ENCODE peak calls at places on chromosomes 11 and 22, in seven cellular contexts. X is cardiac muscle cell, Y is IMR-90, K is H1, G is H7, I is T-helper 22 cell, C is progenitor cell of endocrine pancreas. V is an unnamed sample.

GRCh38 chr11:121180183-121180582 is 79.1 kb downstream of the TECTA start:
- DNase-seq in C (no peak), K (no peak), X (no peak), G (no peak), I (no peak), Y (no peak), V (no peak)

GRCh38 chr11:113193894-113194293 is 120.5 kb upstream of the TTC12 start:
- DNase-seq in Y (no peak), G (no peak), K (no peak), C (no peak), I (no peak), X (no peak), V (no peak)

GRCh38 chr11:38718049-38718448 is 2120.0 kb upstream of the RAG2 start:
- DNase-seq in Y (no peak), K (no peak), I (no peak), G (no peak), X (peak), C (no peak), V (peak)

GRCh38 chr22:24157783-24158170 is 23.5 kb upstream of the SUSD2 start:
- DNase-seq in Y (no peak), C (no peak), I (no peak), X (no peak), K (no peak), G (no peak), V (no peak)

GRCh38 chr11:117020287-117020686 is 77.9 kb downstream of the SIK3 start:
- DNase-seq in C (no peak), X (no peak), Y (no peak), G (no peak), K (no peak), I (peak), V (no peak)

GRCh38 chr11:113781682-113782081 is 2.1 kb downstream of the CLDN25 start:
- DNase-seq in C (no peak), X (peak), I (no peak), G (peak), Y (no peak), K (no peak), V (peak)

GRCh38 chr22:45604239-45604711 is 67.4 kb upstream of the ATXN10 start:
- DNase-seq in K (no peak), C (no peak), G (no peak), Y (peak), I (no peak), X (no peak), V (no peak)

GRCh38 chr11:59669611-59670009 is 773 bp upstream of the PATL1 start:
- DNase-seq in G (no peak), K (peak), Y (peak), C (peak), X (no peak), I (no peak), V (peak)

GRCh38 chr11:134762248-134763029 is 350.4 kb upstream of the B3GAT1 start:
- DNase-seq in I (no peak), C (no peak), K (no peak), Y (peak), G (peak), X (no peak), V (peak)

GRCh38 chr11:70281114-70281729 is 10.7 kb downstream of the PPFIA1 start:
- DNase-seq in C (no peak), Y (peak), I (no peak), X (no peak), K (no peak), G (no peak), V (no peak)

GRCh38 chr11:64877390-64878222 is 815 bp downstream of the EHD1 start:
- DNase-seq in Y (no peak), G (no peak), X (no peak), K (no peak), I (no peak), C (no peak), V (no peak)

GRCh38 chr11:45606514-45607024 is 58.9 kb downstream of the CHST1 start:
- DNase-seq in I (no peak), C (no peak), G (peak), X (peak), K (peak), Y (no peak), V (peak)

GRCh38 chr22:31637375-31637937 is 24.6 kb downstream of the PISD start:
- DNase-seq in G (peak), Y (no peak), C (no peak), X (peak), I (no peak), K (no peak), V (peak)

GRCh38 chr11:111941963-111942362 is 4.8 kb downstream of the DIXDC1 start:
- DNase-seq in G (no peak), Y (no peak), X (no peak), I (no peak), K (no peak), C (no peak), V (no peak)

GRCh38 chr11:47270331-47271271 is 668 bp downstream of the MADD start:
- DNase-seq in K (peak), G (peak), C (no peak), Y (peak), I (peak), X (peak), V (peak)

GRCh38 chr11:118263694-118264567 is at the start of gene MPZL2:
- DNase-seq in K (peak), I (no peak), X (peak), Y (no peak), G (peak), C (peak), V (peak)

GRCh38 chr22:45429921-45430775 is 16.7 kb downstream of the RIBC2 start:
- DNase-seq in Y (no peak), G (peak), I (no peak), K (no peak), C (no peak), X (no peak), V (no peak)

GRCh38 chr11:77127969-77128691 is at the start of gene MYO7A:
- DNase-seq in K (peak), Y (peak), I (no peak), X (peak), C (peak), G (peak), V (peak)

GRCh38 chr22:45008853-45009751 is 703 bp downstream of the PHF21B start:
- DNase-seq in C (peak), I (no peak), K (no peak), X (peak), Y (no peak), G (peak), V (peak)

GRCh38 chr11:112786886-112787530 is 174.2 kb upstream of the NCAM1 start:
- DNase-seq in I (no peak), C (no peak), G (no peak), X (no peak), Y (no peak), K (no peak), V (no peak)

GRCh38 chr11:130908770-130909625 is 7.3 kb downstream of the SNX19 start:
- DNase-seq in Y (peak), C (no peak), I (no peak), X (no peak), G (no peak), K (no peak), V (no peak)

GRCh38 chr22:47032956-47033647 is 270.7 kb downstream of the TBC1D22A start:
- DNase-seq in K (no peak), X (no peak), G (no peak), I (no peak), C (no peak), Y (no peak), V (no peak)

GRCh38 chr11:61429346-61429690 is 457 bp downstream of the CPSF7 start:
- DNase-seq in K (peak), Y (peak), X (peak), C (peak), G (peak), I (peak), V (peak)

GRCh38 chr11:74092425-74092824 is 78.4 kb downstream of the C2CD3 start:
- DNase-seq in Y (no peak), X (no peak), I (no peak), G (no peak), C (no peak), K (no peak), V (no peak)